ENCODE peak calls at places on chromosome 19, in four cellular contexts. R is K562, L is endothelial cell of umbilical vein, N is IMR-90. G is an unnamed sample.

GRCh38 chr19:55623130-55623868 is 1.1 kb downstream of the ZNF784 start:
- DNase-seq in L (no peak), R (peak; percentile 42), N (no peak), G (no peak)

GRCh38 chr19:32865326-32865725 is 4.2 kb downstream of the SLC7A9 start:
- DNase-seq in N (no peak), R (no peak), L (no peak), G (no peak)

GRCh38 chr19:15093001-15093400 is 11.0 kb downstream of the OR1I1 start:
- DNase-seq in N (no peak), L (no peak), R (no peak), G (no peak)

GRCh38 chr19:16001481-16002312 is 52.9 kb downstream of the OR10H4 start:
- DNase-seq in N (peak; percentile 77), R (no peak), L (peak; percentile 33), G (no peak)

GRCh38 chr19:778910-779653 is 18.2 kb upstream of the PTBP1 start:
- DNase-seq in R (no peak), L (peak; percentile 55), N (peak; percentile 94), G (peak; percentile 78)

GRCh38 chr19:1880611-1881392 is 4.5 kb downstream of the ABHD17A start:
- DNase-seq in L (no peak), N (no peak), R (no peak), G (no peak)

GRCh38 chr19:10334340-10335148 is 1.2 kb upstream of the RAVER1 start:
- DNase-seq in R (peak; percentile 97), L (peak; percentile 98), N (peak; percentile 93), G (peak; percentile 59)

GRCh38 chr19:19260842-19261241 is 12.3 kb downstream of the TM6SF2 start:
- DNase-seq in N (no peak), R (no peak), L (no peak), G (no peak)

GRCh38 chr19:21698215-21698614 is 69.2 kb downstream of the ZNF100 start:
- DNase-seq in R (peak; percentile 51), N (peak; percentile 1), L (peak; percentile 2), G (no peak)

GRCh38 chr19:54928299-54928698 is 19.0 kb downstream of the NLRP7 start:
- DNase-seq in N (no peak), R (no peak), L (no peak), G (no peak)

GRCh38 chr19:51511353-51511752 is 9.8 kb upstream of the SIGLEC12 start:
- DNase-seq in N (no peak), L (no peak), R (peak; percentile 64), G (no peak)

GRCh38 chr19:11073568-11073967 is 15.7 kb upstream of the LDLR start:
- DNase-seq in L (no peak), N (no peak), R (no peak), G (no peak)

GRCh38 chr19:31548941-31549340 is 199.7 kb upstream of the TSHZ3 start:
- DNase-seq in R (peak; percentile 17), N (peak; percentile 44), L (no peak), G (no peak)

GRCh38 chr19:45103200-45103624 is 10.2 kb downstream of the PPP1R37 start:
- DNase-seq in N (no peak), R (no peak), L (no peak), G (no peak)

GRCh38 chr19:35228177-35228930 is at the start of gene FAM187B:
- DNase-seq in N (no peak), L (no peak), R (no peak), G (no peak)

GRCh38 chr19:35231956-35232746 is 3.6 kb upstream of the FAM187B start:
- DNase-seq in L (no peak), N (no peak), R (no peak), G (no peak)

GRCh38 chr19:35229601-35230000 is 1.1 kb upstream of the FAM187B start:
- DNase-seq in N (no peak), L (no peak), R (no peak), G (no peak)

GRCh38 chr19:35236638-35237400 is 8.3 kb upstream of the FAM187B start:
- DNase-seq in N (no peak), L (no peak), R (no peak), G (no peak)

GRCh38 chr19:35232912-35233311 is 4.4 kb upstream of the FAM187B start:
- DNase-seq in L (no peak), R (no peak), N (no peak), G (no peak)
- H3K9me3 ChIP-seq in L (no peaks in the 10 kb centered on the region), R (no peaks in the 10 kb centered on the region), N (no peaks in the 10 kb centered on the region), G (no peaks in the 10 kb centered on the region)

GRCh38 chr19:13748169-13748884 is 16.0 kb upstream of the MRI1 start:
- DNase-seq in N (peak; percentile 74), L (peak; percentile 42), R (peak; percentile 66), G (no peak)

GRCh38 chr19:13744179-13744578 is 20.1 kb upstream of the MRI1 start:
- DNase-seq in L (peak; percentile 72), N (no peak), R (no peak), G (no peak)

GRCh38 chr19:13742756-13743155 is 21.6 kb upstream of the MRI1 start:
- DNase-seq in R (no peak), L (no peak), N (peak; percentile 63), G (no peak)

GRCh38 chr19:13751436-13751835 is 12.9 kb upstream of the MRI1 start:
- DNase-seq in N (no peak), R (no peak), L (no peak), G (no peak)

GRCh38 chr19:13747098-13747453 is 17.2 kb upstream of the MRI1 start:
- DNase-seq in N (no peak), L (no peak), R (no peak), G (no peak)
- H3K27ac ChIP-seq in N (no peak overlapping the region), L (no peak overlapping the region), R (no peak overlapping the region), G (no peak overlapping the region)

GRCh38 chr19:38228491-38229439 is 4.7 kb upstream of the DPF1 start:
- DNase-seq in L (no peak), N (no peak), R (peak; percentile 58), G (no peak)
- H3K9me1 ChIP-seq in L (no peaks in the 10 kb centered on the region), N (peaks cover 12% of the 10 kb centered on the region), R (no peaks in the 10 kb centered on the region), G (no peaks in the 10 kb centered on the region)

DNA sequence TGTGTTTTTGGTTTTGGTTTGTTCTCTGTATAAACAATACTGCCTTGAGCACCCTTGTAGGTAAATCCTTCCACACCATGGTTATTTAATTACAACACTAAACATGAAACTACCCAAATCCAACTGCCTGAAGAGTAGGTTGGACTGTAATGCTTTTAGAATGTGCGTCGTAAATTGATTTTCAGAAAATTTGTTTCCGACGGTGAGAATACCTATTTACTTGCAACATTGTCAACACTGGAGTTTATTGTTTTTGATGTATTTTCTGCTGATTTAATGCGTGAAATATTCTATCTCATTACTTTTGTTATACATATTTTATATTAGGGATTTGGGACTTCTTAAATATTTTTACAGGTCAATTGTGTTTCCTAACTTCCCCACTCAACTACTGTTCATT is 48.2 kb downstream of the ADGRE1 start:
- DNase-seq in N (no peak), L (no peak), R (no peak), G (no peak)
- H3K9me3 ChIP-seq in N (peaks cover 14% of the 10 kb centered on the region), L (no peaks in the 10 kb centered on the region), R (no peaks in the 10 kb centered on the region), G (peaks cover 1% of the 10 kb centered on the region)

DNA sequence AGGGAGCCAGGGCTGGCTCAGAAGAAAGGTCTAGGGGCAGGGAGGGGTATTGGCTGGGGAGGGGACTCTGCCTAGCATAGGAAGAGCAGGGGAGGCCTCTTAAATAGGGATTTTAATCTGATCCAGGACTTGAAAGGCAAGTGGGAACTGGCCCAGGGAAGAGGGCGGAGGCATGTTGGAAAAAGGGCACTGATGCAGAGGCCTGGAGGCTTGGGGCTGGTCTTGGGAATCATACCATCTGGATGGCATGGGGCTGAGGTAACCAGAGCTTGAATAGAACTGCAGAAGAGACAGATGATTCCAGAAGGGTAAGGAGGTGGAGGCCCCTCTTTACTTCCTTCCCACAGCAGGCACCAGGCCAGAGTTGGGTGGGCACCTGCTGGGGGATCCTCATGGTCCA is 29.1 kb downstream of the CERS4 start:
- DNase-seq in R (no peak), N (no peak), L (no peak), G (no peak)
- H3K27ac ChIP-seq in R (no peak overlapping the region), N (no peak overlapping the region), L (no peak overlapping the region), G (no peak overlapping the region)

GRCh38 chr19:38699647-38700349 is 44.5 kb downstream of the CAPN12 start:
- DNase-seq in N (no peak), L (peak; percentile 20), R (no peak), G (no peak)
- H3K9me1 ChIP-seq in N (peaks cover 35% of the 10 kb centered on the region), L (no peaks in the 10 kb centered on the region), R (peaks cover 6% of the 10 kb centered on the region), G (no peaks in the 10 kb centered on the region)

DNA sequence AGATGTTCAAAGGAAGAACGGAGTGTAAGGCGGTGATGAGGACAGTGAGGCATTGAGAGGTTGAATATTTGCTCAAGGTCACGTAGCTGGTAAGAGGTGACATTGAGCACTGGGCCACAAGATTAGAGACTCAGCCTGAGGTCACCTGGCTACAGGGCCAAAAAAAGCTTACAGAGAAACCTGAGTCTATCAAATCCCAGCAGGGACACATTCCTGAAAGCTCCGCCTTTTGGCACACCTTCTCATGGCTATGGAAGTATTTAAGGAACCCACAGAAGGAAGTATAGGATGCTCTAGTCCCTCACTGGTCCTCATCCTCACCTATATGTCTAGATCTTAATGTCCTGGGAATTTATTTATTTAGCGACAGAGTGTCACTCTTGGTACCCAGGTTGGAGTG is 17.4 kb downstream of the ZNF586 start:
- DNase-seq in R (no peak), N (no peak), L (no peak), G (no peak)
- H3K9me3 ChIP-seq in R (peaks cover 2% of the 10 kb centered on the region), N (peaks cover 21% of the 10 kb centered on the region), L (no peaks in the 10 kb centered on the region), G (no peaks in the 10 kb centered on the region)

DNA sequence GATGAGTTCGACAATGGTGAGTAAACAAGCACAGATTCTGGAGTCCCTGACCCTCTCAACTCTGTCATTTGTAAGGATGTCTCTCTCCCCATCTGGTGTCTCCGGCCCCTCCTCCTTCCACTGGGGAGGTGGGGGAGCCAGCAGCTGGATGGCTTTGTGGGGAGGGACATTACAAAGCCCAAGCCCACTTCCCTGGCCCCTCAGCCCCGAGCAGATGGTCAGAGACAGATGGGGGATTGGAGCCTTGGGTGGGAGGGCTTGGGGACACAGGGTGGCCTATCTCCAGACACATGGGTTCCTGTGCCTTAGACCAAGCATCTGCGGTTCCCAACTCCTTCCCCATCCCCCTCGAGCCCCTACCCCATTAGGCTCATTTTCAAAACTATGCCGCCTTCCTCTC is 2.5 kb downstream of the TIMM50 start:
- DNase-seq in L (no peak), N (no peak), R (no peak), G (no peak)
- H3K27ac ChIP-seq in L (no peak overlapping the region), N (no peak overlapping the region), R (no peak overlapping the region), G (no peak overlapping the region)

GRCh38 chr19:41792513-41793413 is 3.6 kb upstream of the CEACAM3 start:
- DNase-seq in N (peak; percentile 36), L (peak; percentile 46), R (peak; percentile 72), G (no peak)
- H3K9me1 ChIP-seq in N (no peaks in the 10 kb centered on the region), L (no peaks in the 10 kb centered on the region), R (no peaks in the 10 kb centered on the region), G (no peaks in the 10 kb centered on the region)

GRCh38 chr19:46520616-46521015 is 24.9 kb upstream of the PNMA8B start:
- DNase-seq in R (peak; percentile 52), N (no peak), L (no peak), G (no peak)

GRCh38 chr19:46529622-46530451 is 34.2 kb upstream of the PNMA8B start:
- DNase-seq in N (peak; percentile 54), R (peak; percentile 82), L (peak; percentile 55), G (no peak)

GRCh38 chr19:46528601-46529447 is 33.2 kb upstream of the PNMA8B start:
- DNase-seq in L (no peak), R (no peak), N (no peak), G (no peak)

GRCh38 chr19:46521241-46521640 is 25.6 kb upstream of the PNMA8B start:
- DNase-seq in N (no peak), L (no peak), R (no peak), G (no peak)

GRCh38 chr19:46524272-46524671 is 28.6 kb upstream of the PNMA8B start:
- DNase-seq in N (no peak), R (no peak), L (no peak), G (no peak)
- H3K9me3 ChIP-seq in N (peaks cover 2% of the 10 kb centered on the region), R (no peaks in the 10 kb centered on the region), L (no peaks in the 10 kb centered on the region), G (no peaks in the 10 kb centered on the region)